ENCODE peak calls at places on chromosomes 11 and 22, in seven cellular contexts. S is fibroblast of pulmonary artery, Z is heart right ventricle, L is GM20000, F is CD14-positive monocyte, T is cardiac fibroblast, B is K562. C is an unnamed sample.

GRCh38 chr11:111157571-111157970 is 88.0 kb upstream of the POU2AF2 start:
- DNase-seq in S (no peak), Z (no peak), L (no peak), F (no peak), T (no peak), B (no peak), C (no peak)

GRCh38 chr11:47908198-47908597 is 60.0 kb upstream of the NUP160 start:
- DNase-seq in S (peak; percentile 77), Z (no peak), L (peak; percentile 22), F (no peak), T (peak; percentile 78), B (no peak), C (no peak)

GRCh38 chr22:33324228-33324627 is 266.0 kb upstream of the SYN3 start:
- DNase-seq in S (no peak), Z (no peak), L (no peak), F (no peak), T (no peak), B (no peak), C (peak; percentile 24)

GRCh38 chr11:70641366-70641765 is 243.0 kb downstream of the CTTN start:
- DNase-seq in S (no peak), Z (no peak), L (no peak), F (no peak), T (peak; percentile 14), B (no peak), C (no peak)

GRCh38 chr11:326842-327580 is 6.4 kb upstream of the IFITM3 start:
- DNase-seq in S (peak; percentile 94), Z (peak; percentile 93), L (peak; percentile 83), F (peak; percentile 88), T (peak; percentile 94), B (peak; percentile 60), C (no peak)

GRCh38 chr11:87870081-87870480 is 305.2 kb downstream of the RAB38 start:
- DNase-seq in S (peak; percentile 2), Z (no peak), L (no peak), F (no peak), T (no peak), B (no peak), C (no peak)

GRCh38 chr11:75103380-75104026 is 6.8 kb upstream of the OR2AT4 start:
- DNase-seq in S (peak; percentile 34), Z (no peak), L (no peak), F (no peak), T (peak; percentile 26), B (peak; percentile 41), C (no peak)

GRCh38 chr11:18633256-18634139 is 644 bp downstream of the SPTY2D1 start:
- DNase-seq in S (peak; percentile 3), Z (peak; percentile 10), L (peak; percentile 30), F (no peak), T (peak; percentile 12), B (no peak), C (no peak)

GRCh38 chr11:74449369-74449931 is 17.9 kb downstream of the KCNE3 start:
- DNase-seq in S (peak; percentile 91), Z (peak; percentile 77), L (peak; percentile 68), F (no peak), T (peak; percentile 89), B (peak; percentile 64), C (no peak)

GRCh38 chr22:45934659-45935341 is 42.2 kb downstream of the WNT7B start:
- DNase-seq in S (peak; percentile 57), Z (peak; percentile 24), L (no peak), F (no peak), T (peak; percentile 60), B (no peak), C (no peak)

GRCh38 chr11:14927146-14927545 is 35.1 kb upstream of the CYP2R1 start:
- DNase-seq in S (peak; percentile 4), Z (no peak), L (no peak), F (no peak), T (no peak), B (no peak), C (no peak)

GRCh38 chr11:45665206-45665932 is at the start of gene CHST1:
- DNase-seq in S (peak; percentile 32), Z (peak; percentile 42), L (no peak), F (no peak), T (peak; percentile 65), B (no peak), C (peak; percentile 72)

GRCh38 chr11:126613272-126613671 is 257.8 kb downstream of the ST3GAL4 start:
- DNase-seq in S (no peak), Z (no peak), L (no peak), F (no peak), T (no peak), B (no peak), C (no peak)

GRCh38 chr11:36618025-36618700 is 20.1 kb upstream of the RAG2 start:
- DNase-seq in S (no peak), Z (no peak), L (no peak), F (no peak), T (no peak), B (no peak), C (no peak)
- TF ChIP-seq CTCF in S (no peak), Z (no peak), L (no peak), F (no peak), T (no peak), B (no peak), C (no peak)

GRCh38 chr22:28951969-28952521 is 68.7 kb downstream of the ZNRF3 start:
- DNase-seq in S (peak; percentile 49), Z (no peak), L (no peak), F (no peak), T (peak; percentile 59), B (no peak), C (no peak)

GRCh38 chr22:28951530-28951929 is 68.2 kb downstream of the ZNRF3 start:
- DNase-seq in S (no peak), Z (no peak), L (no peak), F (no peak), T (no peak), B (no peak), C (no peak)

GRCh38 chr22:28953399-28953798 is 70.0 kb downstream of the ZNRF3 start:
- DNase-seq in S (no peak), Z (no peak), L (no peak), F (no peak), T (no peak), B (no peak), C (no peak)

GRCh38 chr22:28953976-28954880 is 70.9 kb downstream of the ZNRF3 start:
- DNase-seq in S (no peak), Z (no peak), L (no peak), F (no peak), T (no peak), B (no peak), C (no peak)

DNA sequence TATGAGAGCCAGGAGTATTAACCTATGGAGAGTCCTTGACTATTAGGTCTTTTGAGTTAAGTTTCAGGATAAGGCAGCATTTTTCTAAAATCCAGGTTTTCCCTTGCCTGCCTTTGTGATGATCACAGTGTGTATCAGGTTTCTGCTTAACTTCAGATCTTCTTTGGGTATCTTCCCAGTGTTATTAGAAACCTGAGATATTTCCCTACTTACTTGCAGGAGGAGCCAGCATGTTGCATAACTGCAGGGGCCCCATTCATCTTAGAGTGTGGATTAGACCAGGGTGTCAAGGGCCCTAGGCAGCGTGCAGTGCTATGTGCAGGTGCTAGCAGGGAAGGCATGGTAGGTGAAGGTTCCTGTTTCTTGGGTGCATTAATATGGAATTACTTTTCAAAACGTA is 69.5 kb downstream of the ZNRF3 start:
- DNase-seq in S (peak; percentile 25), Z (no peak), L (no peak), F (no peak), T (peak; percentile 33), B (no peak), C (no peak)
- TF ChIP-seq CTCF in S (no peak), Z (no peak), L (no peak), F (no peak), T (no peak), B (no peak), C (no peak)

DNA sequence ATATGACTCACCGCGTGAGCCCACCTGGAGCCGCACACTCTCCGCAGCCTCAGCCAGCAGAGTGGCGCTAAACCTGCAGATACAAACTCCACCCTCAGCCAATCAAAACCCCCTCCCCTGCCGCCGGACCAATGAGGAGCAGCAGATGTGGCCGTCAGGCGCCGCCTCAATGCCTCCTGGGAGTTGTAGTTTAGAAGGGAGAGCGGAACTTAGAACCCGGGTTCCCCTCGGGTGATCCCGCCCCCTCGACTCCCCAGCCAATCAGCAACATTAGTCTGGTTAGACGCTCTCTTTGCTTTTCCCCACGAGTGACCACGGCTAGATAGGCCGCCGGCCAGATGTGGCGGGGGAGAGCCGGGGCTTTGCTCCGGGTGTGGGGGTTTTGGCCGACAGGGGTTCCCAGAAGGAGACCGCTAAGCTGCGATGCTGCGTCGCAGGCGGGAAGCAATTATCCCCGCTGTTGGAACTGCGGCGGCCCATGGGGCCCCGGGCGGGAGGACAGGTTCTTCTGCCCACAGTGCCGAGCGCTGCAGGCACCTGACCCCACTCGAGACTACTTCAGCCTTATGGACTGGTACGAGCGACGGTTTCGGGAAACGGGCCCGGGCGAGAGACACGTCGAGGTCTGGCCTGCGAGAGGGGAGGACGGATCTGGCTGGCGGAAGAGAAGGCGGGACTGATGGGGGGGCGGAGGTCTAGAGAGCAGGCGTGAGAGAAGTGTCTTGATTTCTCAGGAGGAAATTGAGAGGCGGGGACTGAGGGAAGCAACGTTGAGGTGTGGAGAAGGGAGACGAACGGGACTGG is at the start of the genes CHEK2 and HSCB:
- DNase-seq in S (peak; percentile 99), Z (peak; percentile 99), L (peak; percentile 93), F (peak; percentile 97), T (peak; percentile 99), B (peak; percentile 96), C (peak; percentile 96)
- TF ChIP-seq CTCF in S (no peak), Z (peak; percentile 20), L (no peak), F (no peak), T (no peak), B (no peak), C (no peak)

GRCh38 chr11:119380816-119381185 is 689 bp downstream of the USP2 start:
- DNase-seq in S (no peak), Z (no peak), L (no peak), F (no peak), T (no peak), B (peak; percentile 29), C (no peak)

GRCh38 chr11:119382101-119382500 is 611 bp upstream of the USP2 start:
- DNase-seq in S (no peak), Z (no peak), L (peak; percentile 4), F (no peak), T (no peak), B (peak; percentile 5), C (no peak)

GRCh38 chr11:119380160-119380815 is 1.2 kb downstream of the USP2 start:
- DNase-seq in S (no peak), Z (no peak), L (no peak), F (no peak), T (no peak), B (peak; percentile 27), C (no peak)

GRCh38 chr11:119378851-119379465 is 2.5 kb downstream of the USP2 start:
- DNase-seq in S (no peak), Z (no peak), L (no peak), F (no peak), T (no peak), B (peak; percentile 64), C (no peak)

DNA sequence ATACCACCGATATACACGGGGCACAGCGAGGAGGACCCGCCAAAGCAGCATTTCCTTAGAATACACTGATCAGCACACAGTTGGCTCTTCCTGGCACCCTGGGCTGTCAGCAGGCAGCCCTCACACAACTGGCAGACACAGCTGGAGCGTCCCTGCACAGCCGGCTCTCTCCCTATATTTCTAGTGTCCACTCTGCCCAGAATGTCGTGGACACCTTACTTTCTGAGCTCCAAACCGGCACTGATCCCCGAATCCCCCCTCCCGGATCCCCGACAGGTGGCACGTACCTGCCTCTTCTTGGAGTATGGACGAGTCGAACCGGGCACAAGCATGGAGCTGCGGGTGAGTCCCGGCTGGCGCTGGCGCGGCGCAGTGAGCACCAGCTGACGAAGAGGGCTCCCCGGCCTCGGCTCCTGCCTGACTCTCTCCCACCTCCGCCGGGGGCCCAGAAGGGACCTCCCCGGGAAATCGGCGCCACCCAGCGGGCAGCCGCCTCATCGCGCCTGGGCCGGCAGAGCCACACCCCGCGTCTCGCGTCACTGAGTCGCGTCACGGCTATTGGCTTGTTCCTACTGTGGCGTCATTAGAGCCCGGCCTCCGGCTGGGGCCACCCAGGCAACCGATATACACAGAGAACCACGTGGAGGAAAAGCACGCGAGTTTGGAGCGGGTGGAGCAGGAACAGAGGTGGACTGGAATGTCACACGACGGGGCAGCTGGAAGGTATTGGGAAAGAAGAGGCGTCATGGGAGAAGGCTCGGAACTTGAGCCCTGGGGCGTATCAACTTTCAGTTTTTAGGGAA is at the start of gene USP2:
- DNase-seq in S (peak; percentile 96), Z (peak; percentile 95), L (peak; percentile 93), F (peak; percentile 98), T (peak; percentile 96), B (peak; percentile 95), C (peak; percentile 97)
- TF ChIP-seq CTCF in S (peak; percentile 65), Z (peak; percentile 99), L (peak; percentile 91), F (peak; percentile 94), T (peak; percentile 72), B (peak; percentile 94), C (peak; percentile 88)

C was measured in glutamatergic neuron.